ENCODE peak calls at places on chromosomes 4 and X, in eight cellular contexts. E is fibroblast of lung; U is hepatocyte; I is A549; Y is prostate gland; B is cardiac fibroblast; O is CD8-positive, alpha-beta T cell; Q is GM23338. W is an unnamed sample.

GRCh38 chrX:150366951-150367545 is 3.9 kb downstream of the MAMLD1 start:
- DNase-seq in E (peak), U (peak), I (peak), Y (no peak), B (peak), O (no peak), Q (no peak), W (peak)

GRCh38 chrX:5842601-5843000 is 386.1 kb downstream of the NLGN4X start:
- DNase-seq in E (no peak), U (no peak), I (no peak), Y (no peak), B (no peak), O (no peak), Q (no peak), W (no peak)

GRCh38 chr4:16109256-16109655 is 25.4 kb upstream of the PROM1 start:
- DNase-seq in E (no peak), U (no peak), I (no peak), Y (no peak), B (no peak), O (no peak), Q (no peak), W (no peak)

GRCh38 chrX:118974908-118975671 is 672 bp downstream of the LONRF3 start:
- DNase-seq in E (no peak), U (peak), I (peak), Y (peak), B (peak), O (peak), Q (peak), W (no peak)

GRCh38 chr4:75724066-75724866 is at the start of gene USO1:
- DNase-seq in E (peak), U (peak), I (peak), Y (peak), B (peak), O (peak), Q (peak), W (peak)

GRCh38 chr4:86845593-86845992 is 3.6 kb downstream of the SLC10A6 start:
- DNase-seq in E (no peak), U (no peak), I (no peak), Y (no peak), B (no peak), O (no peak), Q (no peak), W (no peak)

GRCh38 chr4:138981930-138982390 is 33.6 kb upstream of the NOCT start:
- DNase-seq in E (peak), U (peak), I (peak), Y (no peak), B (peak), O (no peak), Q (peak), W (peak)

GRCh38 chr4:526971-527460 is 28.0 kb downstream of the PIGG start:
- DNase-seq in E (no peak), U (no peak), I (no peak), Y (no peak), B (no peak), O (no peak), Q (no peak), W (no peak)

GRCh38 chr4:160826339-160826679 is 1337.5 kb downstream of the FSTL5 start:
- DNase-seq in E (no peak), U (no peak), I (no peak), Y (no peak), B (no peak), O (no peak), Q (no peak), W (no peak)

GRCh38 chr4:13907255-13907751 is 279.8 kb upstream of the BOD1L1 start:
- DNase-seq in E (peak), U (peak), I (peak), Y (no peak), B (peak), O (no peak), Q (peak), W (peak)

GRCh38 chr4:75696036-75696435 is 22.8 kb upstream of the G3BP2 start:
- DNase-seq in E (no peak), U (peak), I (no peak), Y (no peak), B (no peak), O (no peak), Q (no peak), W (no peak)

GRCh38 chr4:41885456-41885855 is 49.8 kb upstream of the TMEM33 start:
- DNase-seq in E (no peak), U (no peak), I (no peak), Y (no peak), B (no peak), O (no peak), Q (no peak), W (no peak)

GRCh38 chr4:151361126-151361525 is 35.7 kb upstream of the SH3D19 start:
- DNase-seq in E (no peak), U (no peak), I (no peak), Y (no peak), B (no peak), O (no peak), Q (no peak), W (no peak)

GRCh38 chr4:118313098-118313497 is 39.7 kb downstream of the PRSS12 start:
- DNase-seq in E (peak), U (no peak), I (no peak), Y (no peak), B (no peak), O (no peak), Q (peak), W (no peak)

GRCh38 chr4:4837316-4837715 is 22.1 kb upstream of the MSX1 start:
- DNase-seq in E (no peak), U (no peak), I (no peak), Y (no peak), B (no peak), O (no peak), Q (no peak), W (no peak)

GRCh38 chr4:38759077-38759789 is 23.6 kb downstream of the TLR10 start:
- DNase-seq in E (peak), U (peak), I (peak), Y (peak), B (peak), O (peak), Q (peak), W (peak)

GRCh38 chr4:52991452-52991851 is 129.3 kb downstream of the RASL11B start:
- DNase-seq in E (no peak), U (no peak), I (no peak), Y (no peak), B (no peak), O (no peak), Q (no peak), W (no peak)

GRCh38 chr4:155964016-155964891 is 10.6 kb upstream of the CTSO start:
- DNase-seq in E (no peak), U (no peak), I (no peak), Y (no peak), B (peak), O (no peak), Q (no peak), W (peak)

GRCh38 chrX:114611018-114611619 is 27.2 kb downstream of the HTR2C start:
- DNase-seq in E (peak), U (peak), I (peak), Y (peak), B (peak), O (no peak), Q (peak), W (peak)

GRCh38 chrX:37332987-37333658 is 16.0 kb upstream of the PRRG1 start:
- DNase-seq in E (no peak), U (no peak), I (no peak), Y (no peak), B (no peak), O (no peak), Q (no peak), W (no peak)

GRCh38 chrX:262391-262909 is 18.7 kb upstream of the PLCXD1 start:
- DNase-seq in E (no peak), U (peak), I (peak), Y (no peak), B (no peak), O (no peak), Q (no peak), W (no peak)

GRCh38 chr4:17958185-17958584 is 63.4 kb downstream of the LCORL start:
- DNase-seq in E (no peak), U (no peak), I (no peak), Y (no peak), B (no peak), O (no peak), Q (no peak), W (no peak)

GRCh38 chr4:172147702-172148101 is 334.5 kb downstream of the GALNTL6 start:
- DNase-seq in E (peak), U (no peak), I (peak), Y (no peak), B (no peak), O (no peak), Q (peak), W (peak)

GRCh38 chr4:508675-509373 is 9.8 kb downstream of the PIGG start:
- DNase-seq in E (no peak), U (no peak), I (no peak), Y (no peak), B (no peak), O (no peak), Q (no peak), W (peak)

GRCh38 chr4:184279496-184280082 is 61.9 kb upstream of the ENPP6 start:
- DNase-seq in E (no peak), U (no peak), I (no peak), Y (peak), B (no peak), O (no peak), Q (no peak), W (peak)

GRCh38 chrX:79081895-79082512 is 62.5 kb upstream of the GPR174 start:
- DNase-seq in E (peak), U (peak), I (peak), Y (no peak), B (peak), O (peak), Q (peak), W (peak)

GRCh38 chrX:2264179-2265030 is 236.4 kb downstream of the DHRSX start:
- DNase-seq in E (no peak), U (no peak), I (no peak), Y (no peak), B (no peak), O (no peak), Q (no peak), W (no peak)

GRCh38 chr4:120158860-120159259 is 92.2 kb upstream of the MAD2L1 start:
- DNase-seq in E (no peak), U (no peak), I (no peak), Y (no peak), B (no peak), O (no peak), Q (peak), W (no peak)

GRCh38 chr4:56466910-56467283 is 520 bp upstream of the SRP72 start:
- DNase-seq in E (no peak), U (peak), I (no peak), Y (no peak), B (no peak), O (no peak), Q (peak), W (no peak)

GRCh38 chr4:102501635-102502382 is 650 bp downstream of the NFKB1 start:
- DNase-seq in E (peak), U (peak), I (peak), Y (peak), B (peak), O (peak), Q (peak), W (peak)

GRCh38 chrX:139881572-139881971 is 51.3 kb downstream of the ATP11C start:
- DNase-seq in E (peak), U (no peak), I (no peak), Y (no peak), B (peak), O (no peak), Q (no peak), W (peak)

GRCh38 chr4:147658501-147658900 is 25.5 kb downstream of the PRMT9 start:
- DNase-seq in E (no peak), U (no peak), I (no peak), Y (no peak), B (no peak), O (no peak), Q (no peak), W (no peak)

GRCh38 chr4:184397516-184398163 is 76.7 kb downstream of the IRF2 start:
- DNase-seq in E (no peak), U (no peak), I (no peak), Y (no peak), B (peak), O (no peak), Q (no peak), W (no peak)

GRCh38 chr4:10041036-10041435 is 19.7 kb upstream of the SLC2A9 start:
- DNase-seq in E (no peak), U (no peak), I (no peak), Y (no peak), B (no peak), O (no peak), Q (no peak), W (no peak)

GRCh38 chr4:78661923-78662521 is 110.5 kb downstream of the ANXA3 start:
- DNase-seq in E (peak), U (peak), I (peak), Y (no peak), B (peak), O (no peak), Q (peak), W (peak)

GRCh38 chr4:87910795-87911194 is 64.7 kb upstream of the SPP1 start:
- DNase-seq in E (no peak), U (no peak), I (no peak), Y (no peak), B (no peak), O (no peak), Q (peak), W (peak)

GRCh38 chrX:146481735-146482134 is 327.8 kb upstream of the CXorf51B start:
- DNase-seq in E (no peak), U (no peak), I (no peak), Y (no peak), B (no peak), O (no peak), Q (peak), W (no peak)

DNA sequence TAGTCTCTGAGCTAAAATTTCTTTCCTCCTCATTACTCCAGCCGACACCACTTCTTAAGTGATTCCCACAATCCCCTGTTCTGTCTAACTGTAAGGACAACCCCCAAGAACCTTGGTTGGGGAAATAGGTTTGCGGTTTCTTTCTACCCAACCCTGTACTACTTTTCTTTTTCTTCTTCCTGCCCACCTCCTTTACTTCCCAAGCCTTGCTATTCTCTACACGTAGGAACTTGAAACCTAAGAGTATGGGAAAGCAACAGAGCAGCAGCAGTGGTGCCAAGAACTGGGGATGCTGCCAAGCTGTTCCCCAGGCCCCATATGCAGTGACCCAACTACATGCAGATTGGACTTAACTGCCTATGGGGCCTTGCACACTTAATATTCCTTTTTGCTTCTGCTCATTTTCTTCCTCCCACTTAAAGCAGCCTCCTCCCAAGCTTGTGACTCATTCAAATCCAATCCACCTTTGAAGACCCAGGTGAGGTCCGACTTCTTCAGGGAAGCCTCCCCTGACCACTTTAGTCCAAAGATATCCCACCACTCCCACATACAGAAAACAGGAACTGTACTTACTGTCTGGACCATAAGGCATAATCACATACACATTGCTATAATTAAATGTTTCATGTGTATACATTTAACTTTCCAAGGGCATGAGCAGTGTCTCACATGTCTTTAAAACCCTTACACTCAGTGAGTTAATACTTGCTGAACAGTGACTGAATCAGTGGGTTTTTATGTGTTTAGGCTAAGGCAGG is 1.7 kb downstream of the FAM120C start:
- DNase-seq in E (peak), U (no peak), I (no peak), Y (no peak), B (peak), O (no peak), Q (no peak), W (peak)
- H3K4me3 ChIP-seq in E (peak), U (no peak), I (peak), Y (no peak), B (peak), O (peak), Q (peak), W (peak)

DNA sequence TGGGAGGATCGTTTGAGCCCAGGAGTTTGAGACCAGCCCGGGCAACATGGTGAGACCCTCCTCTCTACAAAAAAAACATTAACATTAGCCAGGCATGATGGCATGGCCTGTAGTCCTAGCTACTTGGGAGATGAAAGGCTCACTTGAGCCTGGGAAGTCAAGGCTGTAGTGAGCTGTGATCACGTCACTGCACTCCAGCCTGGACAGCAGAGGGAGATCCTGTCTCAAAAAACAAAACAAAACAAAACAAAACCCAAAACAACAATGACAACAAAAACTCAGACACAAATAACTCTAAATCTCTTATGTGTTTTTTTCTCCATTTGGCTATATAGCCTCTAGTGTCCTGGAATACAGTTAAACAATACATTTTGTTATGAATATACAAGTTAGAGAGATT is 127.3 kb upstream of the STK26 start:
- DNase-seq in E (no peak), U (no peak), I (no peak), Y (no peak), B (no peak), O (no peak), Q (no peak), W (no peak)
- TF ChIP-seq CTCF in E (no peak), U (no peak), I (no peak), Y (no peak), B (no peak), O (no peak), Q (no peak), W (no peak)

DNA sequence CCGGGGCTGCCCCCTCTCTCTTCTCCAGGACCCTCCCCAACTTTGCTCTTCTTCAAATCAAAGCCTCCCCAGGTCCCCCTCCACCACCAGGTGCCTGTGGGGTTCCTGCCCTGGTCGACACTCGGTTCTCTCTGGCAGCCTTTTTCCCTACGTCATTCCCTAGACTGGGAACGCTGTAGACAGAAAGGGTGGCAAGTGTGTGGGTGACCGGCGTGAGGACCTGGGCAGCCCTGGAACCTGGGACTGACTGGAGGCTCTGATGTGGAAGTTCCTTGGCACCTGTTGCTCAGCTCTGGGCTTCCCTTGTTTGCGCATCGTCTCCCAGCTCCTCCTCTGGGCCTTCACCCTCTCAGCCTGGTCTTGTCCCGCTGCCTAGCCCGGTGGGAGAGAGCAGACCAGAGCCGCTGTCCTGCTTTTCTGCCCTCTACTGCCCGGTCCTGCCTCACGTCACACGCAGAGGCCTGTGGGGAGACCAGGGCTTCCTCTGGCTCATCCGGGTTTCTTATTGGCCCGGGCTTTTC is 1.3 kb downstream of the TACC3 start:
- DNase-seq in E (no peak), U (no peak), I (no peak), Y (no peak), B (no peak), O (no peak), Q (no peak), W (no peak)
- H3K4me3 ChIP-seq in E (peak), U (no peak), I (peak), Y (no peak), B (no peak), O (peak), Q (peak), W (no peak)

GRCh38 chr4:127188847-127189246 is 443.9 kb upstream of the INTU start:
- DNase-seq in E (peak), U (no peak), I (peak), Y (no peak), B (no peak), O (no peak), Q (peak), W (peak)
- TF ChIP-seq CTCF in E (peak), U (no peak), I (no peak), Y (no peak), B (no peak), O (no peak), Q (peak), W (peak)

DNA sequence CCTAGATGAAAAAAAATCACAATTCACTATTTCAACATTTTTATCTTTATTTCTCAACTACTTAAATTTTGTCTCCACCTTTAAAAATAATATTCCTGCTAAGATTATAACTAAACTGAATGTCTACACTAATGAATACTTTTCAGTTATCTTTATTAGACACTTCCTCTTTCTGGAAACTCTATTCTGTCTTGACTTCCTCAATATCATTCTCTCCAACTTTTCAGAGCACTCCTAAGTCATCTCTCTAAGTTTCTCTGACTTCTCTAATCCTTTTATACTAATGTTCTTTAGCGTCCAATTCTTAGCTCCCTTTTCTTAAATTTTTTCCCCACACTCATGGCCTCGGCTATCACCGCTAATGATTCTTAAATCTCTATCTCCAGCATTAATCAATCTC is 374.2 kb downstream of the FBXO8 start:
- DNase-seq in E (no peak), U (no peak), I (no peak), Y (no peak), B (no peak), O (no peak), Q (no peak), W (no peak)
- H3K4me3 ChIP-seq in E (no peak), U (no peak), I (no peak), Y (no peak), B (no peak), O (no peak), Q (no peak), W (no peak)

GRCh38 chr4:165864228-165864627 is 8.8 kb upstream of the TLL1 start:
- DNase-seq in E (no peak), U (no peak), I (peak), Y (no peak), B (peak), O (no peak), Q (no peak), W (no peak)
- TF ChIP-seq CTCF in E (no peak), U (no peak), I (peak), Y (no peak), B (no peak), O (no peak), Q (peak), W (peak)

GRCh38 chrX:107207943-107208342 is 1.5 kb downstream of the DNAAF6 start:
- DNase-seq in E (no peak), U (no peak), I (no peak), Y (no peak), B (no peak), O (no peak), Q (no peak), W (no peak)

DNA sequence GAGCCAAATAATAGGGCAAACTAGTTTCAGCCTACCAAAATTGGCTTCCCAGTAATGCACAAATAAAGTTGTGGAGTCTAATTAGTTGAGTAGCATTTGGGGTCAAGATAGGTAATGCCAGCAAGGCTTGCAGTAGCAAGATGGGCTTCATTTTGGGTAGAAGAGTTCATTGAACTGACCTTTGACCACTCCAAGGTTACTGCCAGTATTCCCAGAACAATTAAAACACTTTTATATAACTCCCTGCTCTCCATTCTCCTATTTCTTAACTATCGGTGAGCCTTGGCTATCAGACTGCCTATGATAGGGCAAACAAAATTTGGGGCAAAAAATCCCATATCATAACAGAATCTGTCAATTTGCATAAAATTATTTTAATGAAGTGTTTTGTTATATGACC is 7.1 kb downstream of the DNAAF6 start:
- DNase-seq in E (no peak), U (no peak), I (no peak), Y (no peak), B (no peak), O (no peak), Q (no peak), W (no peak)
- H3K4me3 ChIP-seq in E (no peak), U (no peak), I (no peak), Y (no peak), B (no peak), O (no peak), Q (no peak), W (no peak)

W was measured in choroid plexus epithelial cell.